ENCODE peak calls at places on chromosomes 12 and 14, in six cellular contexts. R is Karpas-422, Z is A549, O is left ventricle myocardium inferior, Q is GM12878, P is cardiac muscle cell. B is an unnamed sample. For H3K4me1, the result is how much of the 10 kb centered on the place peaks cover.

GRCh38 chr14:55899531-55899930 is 218.7 kb upstream of the PELI2 start:
- DNase-seq in R (no peak), Z (no peak), O (no peak), Q (no peak), P (no peak), B (no peak)

GRCh38 chr12:79897617-79898016 is 37.3 kb downstream of the PPP1R12A start:
- DNase-seq in R (no peak), Z (no peak), O (no peak), Q (no peak), P (no peak), B (no peak)

GRCh38 chr12:111749391-111749790 is 17.3 kb upstream of the ALDH2 start:
- DNase-seq in R (no peak), Z (no peak), O (no peak), Q (no peak), P (no peak), B (no peak)

GRCh38 chr14:54590481-54590880 is 23.6 kb downstream of the SAMD4A start:
- DNase-seq in R (no peak), Z (no peak), O (no peak), Q (no peak), P (no peak), B (no peak)

GRCh38 chr12:25151476-25151875 is 43.5 kb downstream of the DNAI7 start:
- DNase-seq in R (no peak), Z (peak), O (peak), Q (no peak), P (peak), B (no peak)

GRCh38 chr12:6691473-6691872 is 2.3 kb upstream of the ZNF384 start:
- DNase-seq in R (no peak), Z (no peak), O (no peak), Q (no peak), P (no peak), B (no peak)

GRCh38 chr12:122203968-122204828 is 689 bp downstream of the B3GNT4 start:
- DNase-seq in R (no peak), Z (no peak), O (no peak), Q (no peak), P (peak), B (no peak)

GRCh38 chr12:19608039-19608438 is 168.7 kb downstream of the AEBP2 start:
- DNase-seq in R (no peak), Z (no peak), O (no peak), Q (no peak), P (no peak), B (no peak)

GRCh38 chr12:65152012-65152411 is 17.4 kb upstream of the LEMD3 start:
- DNase-seq in R (no peak), Z (no peak), O (no peak), Q (no peak), P (no peak), B (no peak)

GRCh38 chr12:21656931-21657335 is 709 bp downstream of the LDHB start:
- DNase-seq in R (peak), Z (peak), O (peak), Q (no peak), P (peak), B (no peak)

GRCh38 chr12:121610239-121611149 is 15.8 kb upstream of the ORAI1 start:
- DNase-seq in R (no peak), Z (no peak), O (no peak), Q (no peak), P (no peak), B (peak)

GRCh38 chr12:50132505-50133135 is 20.6 kb downstream of the COX14 start:
- DNase-seq in R (peak), Z (no peak), O (no peak), Q (no peak), P (peak), B (no peak)

GRCh38 chr12:95601091-95601490 is 49.8 kb upstream of the USP44 start:
- DNase-seq in R (no peak), Z (no peak), O (no peak), Q (no peak), P (no peak), B (no peak)

GRCh38 chr14:55125403-55125802 is 3.6 kb upstream of the LGALS3 start:
- DNase-seq in R (no peak), Z (no peak), O (no peak), Q (no peak), P (no peak), B (peak)

GRCh38 chr12:62843714-62844113 is 91.2 kb downstream of the PPM1H start:
- DNase-seq in R (no peak), Z (no peak), O (no peak), Q (no peak), P (no peak), B (no peak)

GRCh38 chr12:62840806-62841205 is 94.1 kb downstream of the PPM1H start:
- DNase-seq in R (no peak), Z (no peak), O (no peak), Q (no peak), P (no peak), B (no peak)

GRCh38 chr12:62840311-62840710 is 94.6 kb downstream of the PPM1H start:
- DNase-seq in R (no peak), Z (no peak), O (no peak), Q (no peak), P (no peak), B (no peak)

GRCh38 chr12:62839869-62840268 is 95.1 kb downstream of the PPM1H start:
- DNase-seq in R (no peak), Z (no peak), O (no peak), Q (no peak), P (no peak), B (no peak)

GRCh38 chr12:62841841-62842240 is 93.1 kb downstream of the PPM1H start:
- DNase-seq in R (no peak), Z (no peak), O (no peak), Q (no peak), P (no peak), B (no peak)
- H3K4me1 ChIP-seq in R (under half), Z (under half), O (under half), Q (under half), P (under half), B (under half)

DNA sequence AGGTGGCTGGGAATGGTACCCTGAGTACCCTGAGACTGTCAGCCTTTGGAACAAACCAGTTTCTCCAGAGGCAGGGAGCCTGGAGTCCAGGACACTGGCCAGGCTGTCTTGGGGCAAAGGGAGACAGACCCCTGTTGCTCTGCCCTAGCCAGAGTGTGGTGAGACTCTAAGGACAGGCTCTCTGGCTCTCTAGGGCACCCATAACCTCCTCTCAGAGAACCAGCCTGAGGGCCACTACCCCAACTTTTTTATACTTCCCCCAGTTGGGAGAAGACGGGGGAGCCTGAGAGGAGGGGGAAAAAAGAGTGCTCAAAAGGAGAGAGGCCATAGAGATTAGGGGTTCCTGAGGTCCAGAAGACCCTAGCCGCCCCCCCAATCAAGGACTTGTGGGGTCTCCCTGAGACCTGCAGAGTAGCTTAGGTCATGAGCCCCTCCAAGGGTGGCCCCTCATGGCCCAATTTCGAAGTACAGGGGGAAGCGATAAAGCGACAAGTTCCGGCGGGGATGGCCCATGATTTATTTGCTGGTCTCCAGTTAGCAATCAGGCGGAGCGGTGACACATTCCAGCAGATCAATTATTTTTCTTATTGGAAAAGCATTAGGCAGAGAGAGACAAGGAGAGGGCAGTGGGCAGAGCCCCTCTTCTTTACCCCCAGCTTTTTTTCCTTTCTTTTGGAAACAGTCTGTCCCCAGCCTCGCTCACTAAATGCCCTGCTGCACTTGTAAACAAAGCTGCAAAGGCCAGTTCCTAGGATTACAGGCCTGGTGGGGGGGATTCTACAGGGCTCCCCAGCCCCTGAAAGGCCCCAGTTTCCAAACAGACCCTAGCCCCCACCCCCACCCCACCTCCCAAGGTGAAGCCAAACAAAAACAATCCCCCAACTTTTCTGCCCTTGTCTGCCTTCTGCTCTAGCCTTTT is 1.5 kb downstream of the HOXC8 start:
- DNase-seq in R (no peak), Z (no peak), O (no peak), Q (no peak), P (no peak), B (no peak)
- H3K4me1 ChIP-seq in R (under half), Z (under half), O (under half), Q (under half), P (under half), B (under half)

GRCh38 chr12:26749781-26750180 is 83.2 kb downstream of the ITPR2 start:
- DNase-seq in R (no peak), Z (no peak), O (no peak), Q (no peak), P (no peak), B (no peak)
- H3K4me1 ChIP-seq in R (half or more), Z (under half), O (under half), Q (half or more), P (under half), B (under half)

GRCh38 chr12:67661311-67662011 is 12.9 kb downstream of the DYRK2 start:
- DNase-seq in R (no peak), Z (no peak), O (no peak), Q (no peak), P (no peak), B (peak)

GRCh38 chr12:67655829-67656614 is 7.5 kb downstream of the DYRK2 start:
- DNase-seq in R (no peak), Z (no peak), O (no peak), Q (no peak), P (no peak), B (no peak)

GRCh38 chr12:67658486-67658885 is 9.9 kb downstream of the DYRK2 start:
- DNase-seq in R (no peak), Z (no peak), O (no peak), Q (no peak), P (no peak), B (peak)

GRCh38 chr12:67663121-67663520 is 14.6 kb downstream of the DYRK2 start:
- DNase-seq in R (no peak), Z (no peak), O (no peak), Q (no peak), P (no peak), B (no peak)

GRCh38 chr12:67659296-67659695 is 10.8 kb downstream of the DYRK2 start:
- DNase-seq in R (no peak), Z (no peak), O (no peak), Q (no peak), P (no peak), B (no peak)
- H3K4me1 ChIP-seq in R (under half), Z (under half), O (half or more), Q (under half), P (half or more), B (half or more)

GRCh38 chr14:68688872-68689371 is 103.9 kb downstream of the ZFP36L1 start:
- DNase-seq in R (peak), Z (no peak), O (no peak), Q (no peak), P (no peak), B (no peak)
- H3K4me1 ChIP-seq in R (half or more), Z (under half), O (under half), Q (under half), P (under half), B (under half)

GRCh38 chr14:23380197-23381016 is 3.6 kb downstream of the CMTM5 start:
- DNase-seq in R (no peak), Z (no peak), O (no peak), Q (no peak), P (no peak), B (no peak)

GRCh38 chr14:23377873-23378563 is 1.2 kb downstream of the CMTM5 start:
- DNase-seq in R (no peak), Z (no peak), O (no peak), Q (no peak), P (peak), B (no peak)

GRCh38 chr14:23379331-23380196 is 2.7 kb downstream of the CMTM5 start:
- DNase-seq in R (peak), Z (peak), O (peak), Q (peak), P (peak), B (peak)

GRCh38 chr14:23377201-23377550 is 330 bp downstream of the CMTM5 start:
- DNase-seq in R (no peak), Z (no peak), O (no peak), Q (no peak), P (peak), B (no peak)

GRCh38 chr14:23378612-23379220 is 1.9 kb downstream of the CMTM5 start:
- DNase-seq in R (no peak), Z (no peak), O (no peak), Q (no peak), P (peak), B (no peak)
- H3K4me1 ChIP-seq in R (under half), Z (under half), O (under half), Q (under half), P (under half), B (under half)

GRCh38 chr14:99244960-99245340 is 27.0 kb downstream of the BCL11B start:
- DNase-seq in R (no peak), Z (no peak), O (no peak), Q (no peak), P (no peak), B (no peak)
- H3K4me1 ChIP-seq in R (under half), Z (under half), O (under half), Q (under half), P (under half), B (under half)

DNA sequence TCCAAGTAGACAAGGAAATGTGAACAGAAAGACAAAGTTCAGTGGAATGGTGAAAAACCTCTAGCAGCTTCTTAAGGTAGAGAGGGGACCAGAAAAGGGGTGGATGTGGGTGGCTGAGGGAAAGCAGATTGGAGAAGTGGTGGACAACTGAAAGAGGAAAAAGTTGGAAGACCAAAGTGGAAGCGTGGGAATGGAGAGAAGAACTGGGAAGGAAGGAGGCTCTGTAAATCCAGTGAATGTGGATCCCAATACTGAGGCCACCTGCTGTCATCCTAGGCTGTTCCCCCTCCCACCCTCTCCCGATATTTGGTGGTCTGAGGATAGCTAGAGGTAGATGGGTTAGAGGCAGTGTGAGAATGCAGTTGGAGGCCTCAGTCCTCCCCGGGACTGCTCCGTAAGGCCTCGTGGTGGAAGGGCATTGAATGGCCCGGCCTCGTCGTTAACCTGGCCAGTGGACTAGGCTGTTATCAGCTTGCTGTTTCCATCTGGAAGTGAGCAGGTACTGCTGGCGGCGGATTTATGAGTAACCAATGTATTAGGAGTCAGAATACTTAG is 822 bp upstream of the POU6F1 start:
- DNase-seq in R (no peak), Z (no peak), O (no peak), Q (no peak), P (peak), B (peak)
- H3K4me1 ChIP-seq in R (under half), Z (under half), O (under half), Q (under half), P (under half), B (under half)

GRCh38 chr12:3127832-3128231 is 50.7 kb downstream of the TSPAN9 start:
- DNase-seq in R (no peak), Z (no peak), O (no peak), Q (no peak), P (no peak), B (no peak)
- H3K4me1 ChIP-seq in R (under half), Z (under half), O (half or more), Q (under half), P (under half), B (under half)